ENCODE peak calls at places on chromosomes 13 and 19, in four cellular contexts. E is uterus, F is H54, D is tibial nerve. V is an unnamed sample.

GRCh38 chr13:97512732-97513131 is 78.8 kb downstream of the RAP2A start:
- DNase-seq in E (no peak), F (no peak), D (no peak), V (no peak)

GRCh38 chr13:51397262-51397933 is 55.4 kb downstream of the INTS6 start:
- DNase-seq in E (peak), F (no peak), D (peak), V (no peak)

GRCh38 chr19:47260476-47260875 is 4.2 kb downstream of the CCDC9 start:
- DNase-seq in E (no peak), F (no peak), D (no peak), V (no peak)

GRCh38 chr13:85853161-85853894 is 54.1 kb upstream of the SLITRK6 start:
- DNase-seq in E (no peak), F (no peak), D (no peak), V (no peak)

GRCh38 chr19:17078920-17079709 is 3.5 kb downstream of the MYO9B start:
- DNase-seq in E (no peak), F (no peak), D (no peak), V (no peak)

GRCh38 chr19:14381689-14382474 is 638 bp downstream of the ADGRE5 start:
- DNase-seq in E (peak), F (no peak), D (no peak), V (no peak)

GRCh38 chr13:111215081-111216047 is 100.3 kb downstream of the ARHGEF7 start:
- DNase-seq in E (no peak), F (no peak), D (no peak), V (no peak)

GRCh38 chr13:87884874-87885273 is 213.7 kb downstream of the SLITRK5 start:
- DNase-seq in E (no peak), F (peak), D (no peak), V (no peak)

GRCh38 chr19:1590641-1591397 is 1.8 kb downstream of the MBD3 start:
- DNase-seq in E (no peak), F (no peak), D (no peak), V (no peak)

GRCh38 chr13:20035130-20035529 is 76.6 kb downstream of the ZMYM2 start:
- DNase-seq in E (no peak), F (no peak), D (no peak), V (no peak)

GRCh38 chr13:86760620-86761019 is 910.6 kb upstream of the SLITRK5 start:
- DNase-seq in E (no peak), F (no peak), D (no peak), V (no peak)

GRCh38 chr13:41751734-41752445 is 209.0 kb downstream of the VWA8 start:
- DNase-seq in E (no peak), F (no peak), D (no peak), V (no peak)

GRCh38 chr13:93450226-93450625 is 223.6 kb downstream of the GPC6 start:
- DNase-seq in E (no peak), F (no peak), D (no peak), V (no peak)

GRCh38 chr13:66853559-66853958 is 376.6 kb downstream of the PCDH9 start:
- DNase-seq in E (no peak), F (no peak), D (no peak), V (no peak)

GRCh38 chr13:36789061-36789460 is 30.0 kb upstream of the RFXAP start:
- DNase-seq in E (no peak), F (no peak), D (no peak), V (no peak)

GRCh38 chr13:101535192-101535746 is 82.8 kb downstream of the ITGBL1 start:
- DNase-seq in E (no peak), F (no peak), D (no peak), V (no peak)

GRCh38 chr19:28332351-28332750 is 880.6 kb downstream of the UQCRFS1 start:
- DNase-seq in E (no peak), F (no peak), D (no peak), V (no peak)

GRCh38 chr13:35983206-35983605 is 148.0 kb downstream of the DCLK1 start:
- DNase-seq in E (no peak), F (no peak), D (no peak), V (no peak)

GRCh38 chr13:114078501-114079451 is 53.6 kb downstream of the RASA3 start:
- DNase-seq in E (peak), F (no peak), D (peak), V (no peak)

GRCh38 chr13:102597029-102598015 is 536 bp downstream of the TPP2 start:
- DNase-seq in E (peak), F (peak), D (no peak), V (no peak)

GRCh38 chr19:58305932-58306323 is 751 bp downstream of the ERVK3-1 start:
- DNase-seq in E (no peak), F (no peak), D (no peak), V (no peak)

GRCh38 chr13:35565273-35565672 is 88.8 kb upstream of the MAB21L1 start:
- DNase-seq in E (no peak), F (no peak), D (no peak), V (no peak)

GRCh38 chr19:28691683-28692082 is 521.3 kb downstream of the UQCRFS1 start:
- DNase-seq in E (no peak), F (no peak), D (no peak), V (no peak)

GRCh38 chr13:113086031-113086750 is 19.4 kb upstream of the F7 start:
- DNase-seq in E (no peak), F (no peak), D (no peak), V (no peak)

GRCh38 chr19:18097993-18098890 is 664 bp downstream of the MAST3 start:
- DNase-seq in E (no peak), F (no peak), D (no peak), V (no peak)

GRCh38 chr13:46569471-46569870 is 16.5 kb downstream of the LRCH1 start:
- DNase-seq in E (no peak), F (no peak), D (no peak), V (no peak)

GRCh38 chr13:35954207-35954560 is 177.0 kb downstream of the DCLK1 start:
- DNase-seq in E (no peak), F (no peak), D (no peak), V (no peak)

GRCh38 chr13:98429977-98430785 is 146.7 kb downstream of the STK24 start:
- DNase-seq in E (no peak), F (no peak), D (no peak), V (no peak)

GRCh38 chr19:47836038-47836437 is 14.3 kb downstream of the CRX start:
- DNase-seq in E (no peak), F (no peak), D (no peak), V (no peak)

GRCh38 chr13:46804391-46804815 is 7.4 kb upstream of the ESD start:
- DNase-seq in E (no peak), F (peak), D (no peak), V (no peak)

GRCh38 chr19:7872306-7873204 is 1.6 kb downstream of the PRR36 start:
- DNase-seq in E (no peak), F (no peak), D (no peak), V (no peak)

GRCh38 chr19:7874080-7874856 is at the start of gene PRR36:
- DNase-seq in E (no peak), F (no peak), D (no peak), V (no peak)

GRCh38 chr19:7874857-7875393 is 735 bp upstream of the PRR36 start:
- DNase-seq in E (no peak), F (no peak), D (no peak), V (no peak)

GRCh38 chr19:7871530-7872305 is 2.5 kb downstream of the PRR36 start:
- DNase-seq in E (peak), F (peak), D (peak), V (no peak)

DNA sequence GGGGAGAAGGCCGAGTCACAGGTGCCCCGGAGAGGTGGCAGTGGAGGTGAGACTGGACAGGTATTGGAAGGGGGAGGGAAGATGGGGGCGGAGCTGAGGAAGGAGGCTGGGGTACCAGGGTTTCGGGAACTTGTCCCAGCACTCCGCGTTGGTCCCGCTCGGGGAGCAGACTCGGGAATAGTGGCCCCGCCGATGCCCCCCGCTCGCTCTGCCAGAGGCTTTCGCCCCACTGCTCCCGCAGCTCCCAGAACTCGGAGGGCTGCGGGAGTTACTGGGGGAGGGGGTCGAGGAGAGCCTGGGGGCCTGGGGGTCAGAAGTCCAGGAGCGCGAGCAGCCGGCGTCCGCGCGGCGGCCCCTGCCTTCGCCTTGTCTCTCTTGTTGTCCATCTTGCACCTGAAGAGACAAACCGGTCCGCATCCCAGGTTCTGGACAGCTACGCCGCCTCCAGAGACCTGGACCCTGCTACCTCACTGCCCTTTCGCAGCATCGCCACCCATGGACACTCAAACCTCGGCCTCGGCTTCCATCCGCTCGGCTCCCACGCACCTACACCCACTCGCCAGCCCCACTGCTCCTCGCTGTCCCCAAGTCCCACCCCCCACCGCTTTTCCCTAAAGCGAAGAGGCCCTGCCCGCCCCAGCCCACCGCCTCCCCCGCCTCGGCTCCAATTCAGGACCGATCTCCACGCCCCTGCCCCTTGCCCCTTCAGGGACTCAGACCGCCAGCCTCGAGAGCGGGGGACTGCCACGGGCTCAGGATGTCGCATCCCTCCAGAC is 698 bp downstream of the PRR36 start:
- DNase-seq in E (no peak), F (no peak), D (no peak), V (no peak)
- TF ChIP-seq POLR2A in E (no peak), F (no peak), D (no peak), V (no peak)

DNA sequence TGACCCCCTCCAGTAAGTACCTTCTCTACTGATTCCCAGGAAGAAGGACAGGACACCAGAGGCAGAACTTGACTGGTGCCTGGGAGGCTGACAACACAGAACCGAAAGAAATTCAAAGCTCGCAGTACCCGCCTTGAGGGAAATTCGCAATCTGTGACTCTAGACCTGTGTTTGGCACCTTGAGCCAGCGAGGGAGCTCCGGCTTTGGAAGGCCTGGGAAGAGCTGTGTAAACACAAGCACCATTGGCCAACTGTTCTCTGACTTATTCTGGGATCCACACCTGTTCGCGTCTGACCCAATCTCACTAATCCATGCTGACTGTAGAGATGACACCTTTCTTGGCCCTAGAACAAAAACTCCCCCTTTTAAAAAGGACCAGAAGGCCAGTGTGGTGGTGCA is 50.7 kb downstream of the CEBPG start:
- DNase-seq in E (no peak), F (no peak), D (no peak), V (no peak)
- TF ChIP-seq POLR2A in E (no peak), F (no peak), D (no peak), V (no peak)

GRCh38 chr19:45817010-45817724 is 2.1 kb upstream of the RSPH6A start:
- DNase-seq in E (peak), F (peak), D (peak), V (no peak)

GRCh38 chr19:45814166-45814780 is 835 bp downstream of the RSPH6A start:
- DNase-seq in E (no peak), F (no peak), D (no peak), V (no peak)

GRCh38 chr19:45816236-45817009 is 1.3 kb upstream of the RSPH6A start:
- DNase-seq in E (no peak), F (no peak), D (no peak), V (no peak)

GRCh38 chr19:45814851-45815481 is at the start of gene RSPH6A:
- DNase-seq in E (no peak), F (no peak), D (no peak), V (peak)

GRCh38 chr19:45815501-45816216 is 551 bp upstream of the RSPH6A start:
- DNase-seq in E (no peak), F (no peak), D (no peak), V (no peak)
- TF ChIP-seq POLR2A in E (no peak), F (no peak), D (no peak), V (no peak)

GRCh38 chr19:3532154-3533019 is 6.6 kb upstream of the TEKTIP1 start:
- DNase-seq in E (no peak), F (no peak), D (no peak), V (no peak)
- TF ChIP-seq POLR2A in E (no peak), F (no peak), D (no peak), V (no peak)

DNA sequence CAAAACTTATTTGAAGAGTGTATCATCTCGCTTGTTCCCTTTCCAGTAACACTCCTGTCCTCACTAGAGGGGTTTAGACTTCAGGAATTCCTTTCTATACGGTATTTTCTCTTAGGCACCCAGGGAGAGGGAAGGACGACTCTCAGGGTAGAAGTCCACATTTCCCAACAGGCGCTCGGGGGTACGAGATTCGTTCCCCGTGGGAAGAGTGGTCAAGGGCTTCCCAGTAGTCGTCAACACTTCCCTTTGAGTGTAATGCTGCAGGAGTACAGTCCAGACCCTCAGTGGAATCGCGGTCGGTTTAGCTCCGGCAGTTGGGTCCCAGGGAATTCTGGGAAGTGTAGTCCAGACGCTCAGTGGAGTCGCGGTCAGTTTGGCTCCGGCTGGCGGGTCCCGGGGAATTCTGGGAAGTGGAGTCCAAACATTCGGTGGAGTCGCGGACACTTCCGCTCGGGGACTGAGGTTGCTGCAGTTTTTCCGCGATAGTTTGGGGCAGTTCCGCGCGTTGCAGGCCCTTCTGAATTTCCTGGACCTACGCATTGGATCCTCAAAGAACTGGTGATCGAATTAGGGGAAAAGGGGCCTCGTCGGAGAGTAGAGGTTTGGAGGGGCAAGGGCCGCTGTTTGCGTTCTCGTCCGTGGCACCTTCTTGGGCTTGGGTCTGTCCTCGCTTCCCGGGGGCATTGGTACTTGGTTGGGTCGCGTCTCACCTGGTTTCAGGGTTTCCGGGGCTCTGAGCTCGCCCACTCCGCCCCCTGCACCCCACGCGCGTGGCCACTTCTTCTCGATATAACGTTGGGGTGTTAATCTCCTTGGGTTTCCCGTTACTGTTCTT is at the start of gene ZNF224:
- DNase-seq in E (peak), F (peak), D (peak), V (no peak)
- TF ChIP-seq POLR2A in E (peak), F (peak), D (no peak), V (no peak)

GRCh38 chr19:6765738-6766356 is 1.4 kb downstream of the SH2D3A start:
- DNase-seq in E (no peak), F (no peak), D (no peak), V (no peak)
- TF ChIP-seq POLR2A in E (no peak), F (no peak), D (no peak), V (no peak)